ENCODE peak calls at places on chromosomes 4 and X, in five cellular contexts. X, Y, I, E and F are unnamed samples.

GRCh38 chr4:138192113-138192512 is 50.0 kb downstream of the SLC7A11 start:
- DNase-seq in X (no peak), Y (no peak), E (peak), I (no peak), F (peak)

GRCh38 chrX:29662101-29662500 is 553.3 kb upstream of the MAGEB2 start:
- DNase-seq in I (no peak), Y (no peak), X (no peak), E (no peak), F (peak)

GRCh38 chrX:33138677-33139249 is 72.6 kb downstream of the DMD start:
- DNase-seq in X (no peak), I (no peak), Y (no peak), E (no peak), F (peak)

GRCh38 chrX:123217077-123217476 is 33.0 kb downstream of the GRIA3 start:
- DNase-seq in Y (no peak), E (no peak), I (no peak), X (no peak), F (peak)

GRCh38 chr4:119286377-119287002 is 35.4 kb downstream of the FABP2 start:
- DNase-seq in X (no peak), Y (no peak), I (peak), E (peak), F (peak)

GRCh38 chrX:72297953-72298730 is 7.6 kb downstream of the CITED1 start:
- DNase-seq in X (no peak), Y (peak), I (no peak), E (peak), F (no peak)

GRCh38 chrX:97858592-97858991 is 974.9 kb downstream of the RPA4 start:
- DNase-seq in I (no peak), E (no peak), Y (no peak), X (no peak), F (peak)

GRCh38 chr4:111650553-111651183 is 494.6 kb upstream of the FAM241A start:
- DNase-seq in X (no peak), I (no peak), Y (no peak), E (no peak), F (no peak)

GRCh38 chr4:176925962-176926361 is 133.2 kb upstream of the VEGFC start:
- DNase-seq in E (no peak), I (no peak), Y (no peak), X (no peak), F (no peak)

GRCh38 chr4:26372525-26373172 is 51.8 kb downstream of the RBPJ start:
- DNase-seq in I (no peak), Y (no peak), X (no peak), E (peak), F (peak)

GRCh38 chr4:52244773-52245360 is 193.8 kb downstream of the SPATA18 start:
- DNase-seq in X (no peak), I (no peak), E (no peak), Y (no peak), F (no peak)

GRCh38 chr4:24775209-24775608 is 20.2 kb upstream of the SOD3 start:
- DNase-seq in E (no peak), I (no peak), Y (no peak), X (no peak), F (no peak)

GRCh38 chr4:73998040-73999011 is at the start of gene CXCL5:
- DNase-seq in X (peak), Y (peak), E (no peak), I (peak), F (peak)

GRCh38 chr4:185276036-185276435 is 66.6 kb downstream of the SNX25 start:
- DNase-seq in Y (no peak), X (no peak), I (no peak), E (no peak), F (no peak)

GRCh38 chr4:68447201-68447600 is at the start of gene TMPRSS11E:
- DNase-seq in I (no peak), E (peak), X (no peak), Y (no peak), F (no peak)

GRCh38 chr4:868421-868820 is 42.5 kb upstream of the CPLX1 start:
- DNase-seq in E (no peak), Y (no peak), X (no peak), I (no peak), F (no peak)

GRCh38 chrX:18995216-18995615 is 11.3 kb upstream of the PHKA2 start:
- DNase-seq in I (no peak), E (peak), X (no peak), Y (no peak), F (peak)

GRCh38 chrX:103441878-103442535 is 65.7 kb downstream of the BEX3 start:
- DNase-seq in I (no peak), Y (no peak), E (peak), X (no peak), F (no peak)
- H4K91ac ChIP-seq in I (no peak), Y (peak), E (peak), X (no peak), F (no peak)

GRCh38 chr4:76690906-76691275 is 207.1 kb downstream of the SOWAHB start:
- DNase-seq in E (no peak), X (no peak), I (no peak), Y (no peak), F (peak)
- H4K8ac ChIP-seq in E (no peak), X (no peak), I (no peak), Y (no peak), F (no peak)

GRCh38 chr4:137124278-137124932 is 407.9 kb downstream of the PCDH18 start:
- DNase-seq in E (peak), X (no peak), I (peak), Y (no peak), F (peak)

GRCh38 chr4:137129471-137130244 is 402.6 kb downstream of the PCDH18 start:
- DNase-seq in I (no peak), Y (no peak), X (no peak), E (no peak), F (peak)

GRCh38 chr4:137122876-137123275 is 409.4 kb downstream of the PCDH18 start:
- DNase-seq in Y (no peak), I (no peak), E (no peak), X (no peak), F (no peak)

GRCh38 chr4:137125011-137125410 is 407.3 kb downstream of the PCDH18 start:
- DNase-seq in Y (no peak), X (no peak), E (peak), I (no peak), F (peak)
- H2BK12ac ChIP-seq in Y (no peak), X (no peak), E (no peak), I (no peak), F (no peak)

DNA sequence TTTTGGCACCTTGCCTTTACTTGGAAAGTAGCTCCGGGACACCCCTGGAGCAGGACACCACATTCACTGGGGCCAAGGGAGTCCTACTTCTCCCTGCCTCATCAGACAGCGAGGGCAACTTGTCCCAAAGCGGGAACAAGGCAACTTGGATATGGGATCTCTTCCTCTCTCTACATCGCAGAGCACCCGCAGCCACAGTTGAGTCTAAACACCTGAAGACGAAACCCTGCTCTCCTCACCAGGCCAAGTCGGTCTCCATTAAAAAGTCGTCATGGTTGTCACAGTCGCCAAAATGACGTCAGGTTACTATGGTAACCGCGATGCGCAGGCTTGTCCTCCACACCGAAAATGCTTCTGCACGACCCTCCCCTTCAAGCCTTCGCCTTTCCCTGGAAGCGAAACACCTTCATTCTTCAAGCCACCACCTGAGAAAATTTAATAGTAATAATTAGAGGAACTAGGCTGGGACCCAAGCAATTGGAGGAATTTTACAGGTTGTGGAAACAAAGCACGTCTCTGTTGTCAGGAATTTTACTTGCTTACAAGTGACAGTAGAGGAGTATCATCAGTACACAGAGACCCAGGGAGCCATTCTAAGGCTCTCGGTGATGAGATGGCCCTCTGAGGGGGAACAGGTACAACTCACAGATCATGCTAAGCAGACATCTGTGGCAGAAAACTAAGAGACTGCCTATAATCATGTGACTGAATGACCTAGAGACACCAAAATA is 30.5 kb upstream of the TCEAL4 start:
- DNase-seq in Y (peak), E (peak), X (peak), I (peak), F (peak)
- H4K91ac ChIP-seq in Y (no peak), E (peak), X (no peak), I (no peak), F (no peak)